ENCODE peak calls at places on chromosomes 1 and 21, in ten cellular contexts. One of them, this sample, is unnamed.

GRCh38 chr1:201468501-201468843 is 516 bp downstream of the PHLDA3 start:
- DNase-seq in posterior cingulate gyrus: no peak
- DNase-seq in GM19239: no peak
- DNase-seq in tibial nerve: no peak
- DNase-seq in COR-L47: no peak
- DNase-seq in HFF-Myc: no peak
- DNase-seq in SK-MEL-5: no peak
- DNase-seq in SHP77: no peak
- DNase-seq in stimulated activated CD8-positive, alpha-beta memory T cell treated with anti-CD3 and anti-CD28 coated beads, Interleukin-15, amount 100 ng/mL, for 4 hours: no peak
- DNase-seq in stimulated activated CD4-positive, alpha-beta T cell treated with anti-CD3 and anti-CD28 coated beads, Interleukin-2, amount 100 ng/mL, for 48 hours: no peak
- DNase-seq in this sample: no peak

GRCh38 chr1:212915245-212916091 is 34.9 kb upstream of the VASH2 start:
- DNase-seq in tibial nerve: no peak
- DNase-seq in stimulated activated CD8-positive, alpha-beta memory T cell treated with anti-CD3 and anti-CD28 coated beads, Interleukin-15, amount 100 ng/mL, for 4 hours: no peak
- DNase-seq in GM19239: no peak
- DNase-seq in SHP77: peak
- DNase-seq in stimulated activated CD4-positive, alpha-beta T cell treated with anti-CD3 and anti-CD28 coated beads, Interleukin-2, amount 100 ng/mL, for 48 hours: no peak
- DNase-seq in COR-L47: peak
- DNase-seq in SK-MEL-5: peak
- DNase-seq in HFF-Myc: no peak
- DNase-seq in posterior cingulate gyrus: no peak
- DNase-seq in this sample: no peak

GRCh38 chr1:206672011-206672688 is 12.6 kb upstream of the MAPKAPK2 start:
- DNase-seq in HFF-Myc: no peak
- DNase-seq in GM19239: no peak
- DNase-seq in stimulated activated CD4-positive, alpha-beta T cell treated with anti-CD3 and anti-CD28 coated beads, Interleukin-2, amount 100 ng/mL, for 48 hours: no peak
- DNase-seq in SHP77: no peak
- DNase-seq in tibial nerve: no peak
- DNase-seq in posterior cingulate gyrus: no peak
- DNase-seq in SK-MEL-5: no peak
- DNase-seq in COR-L47: peak
- DNase-seq in stimulated activated CD8-positive, alpha-beta memory T cell treated with anti-CD3 and anti-CD28 coated beads, Interleukin-15, amount 100 ng/mL, for 4 hours: no peak
- DNase-seq in this sample: no peak

GRCh38 chr1:1068374-1069060 is 5.6 kb downstream of the RNF223 start:
- DNase-seq in SHP77: peak
- DNase-seq in stimulated activated CD8-positive, alpha-beta memory T cell treated with anti-CD3 and anti-CD28 coated beads, Interleukin-15, amount 100 ng/mL, for 4 hours: no peak
- DNase-seq in SK-MEL-5: peak
- DNase-seq in stimulated activated CD4-positive, alpha-beta T cell treated with anti-CD3 and anti-CD28 coated beads, Interleukin-2, amount 100 ng/mL, for 48 hours: no peak
- DNase-seq in HFF-Myc: no peak
- DNase-seq in tibial nerve: no peak
- DNase-seq in posterior cingulate gyrus: no peak
- DNase-seq in GM19239: peak
- DNase-seq in COR-L47: peak
- DNase-seq in this sample: no peak

GRCh38 chr1:89200668-89201488 is 2.1 kb upstream of the GBP4 start:
- DNase-seq in HFF-Myc: no peak
- DNase-seq in SHP77: no peak
- DNase-seq in tibial nerve: no peak
- DNase-seq in COR-L47: no peak
- DNase-seq in stimulated activated CD4-positive, alpha-beta T cell treated with anti-CD3 and anti-CD28 coated beads, Interleukin-2, amount 100 ng/mL, for 48 hours: no peak
- DNase-seq in posterior cingulate gyrus: no peak
- DNase-seq in GM19239: no peak
- DNase-seq in stimulated activated CD8-positive, alpha-beta memory T cell treated with anti-CD3 and anti-CD28 coated beads, Interleukin-15, amount 100 ng/mL, for 4 hours: no peak
- DNase-seq in SK-MEL-5: no peak
- DNase-seq in this sample: no peak

GRCh38 chr1:41322835-41323234 is 38.4 kb upstream of the FOXO6 start:
- DNase-seq in COR-L47: peak
- DNase-seq in GM19239: no peak
- DNase-seq in posterior cingulate gyrus: peak
- DNase-seq in HFF-Myc: no peak
- DNase-seq in stimulated activated CD8-positive, alpha-beta memory T cell treated with anti-CD3 and anti-CD28 coated beads, Interleukin-15, amount 100 ng/mL, for 4 hours: no peak
- DNase-seq in SHP77: peak
- DNase-seq in tibial nerve: no peak
- DNase-seq in SK-MEL-5: peak
- DNase-seq in stimulated activated CD4-positive, alpha-beta T cell treated with anti-CD3 and anti-CD28 coated beads, Interleukin-2, amount 100 ng/mL, for 48 hours: no peak
- DNase-seq in this sample: no peak

GRCh38 chr21:45982256-45982757 is 737 bp downstream of the COL6A1 start:
- DNase-seq in COR-L47: no peak
- DNase-seq in posterior cingulate gyrus: no peak
- DNase-seq in SK-MEL-5: no peak
- DNase-seq in GM19239: no peak
- DNase-seq in stimulated activated CD8-positive, alpha-beta memory T cell treated with anti-CD3 and anti-CD28 coated beads, Interleukin-15, amount 100 ng/mL, for 4 hours: no peak
- DNase-seq in HFF-Myc: no peak
- DNase-seq in stimulated activated CD4-positive, alpha-beta T cell treated with anti-CD3 and anti-CD28 coated beads, Interleukin-2, amount 100 ng/mL, for 48 hours: no peak
- DNase-seq in tibial nerve: no peak
- DNase-seq in SHP77: no peak
- DNase-seq in this sample: no peak

GRCh38 chr1:183996396-183996795 is 41.1 kb downstream of the COLGALT2 start:
- DNase-seq in HFF-Myc: no peak
- DNase-seq in stimulated activated CD8-positive, alpha-beta memory T cell treated with anti-CD3 and anti-CD28 coated beads, Interleukin-15, amount 100 ng/mL, for 4 hours: no peak
- DNase-seq in SK-MEL-5: no peak
- DNase-seq in stimulated activated CD4-positive, alpha-beta T cell treated with anti-CD3 and anti-CD28 coated beads, Interleukin-2, amount 100 ng/mL, for 48 hours: no peak
- DNase-seq in posterior cingulate gyrus: no peak
- DNase-seq in GM19239: no peak
- DNase-seq in COR-L47: no peak
- DNase-seq in tibial nerve: no peak
- DNase-seq in SHP77: no peak
- DNase-seq in this sample: no peak

GRCh38 chr1:160579216-160579701 is at the start of gene CD84:
- DNase-seq in stimulated activated CD4-positive, alpha-beta T cell treated with anti-CD3 and anti-CD28 coated beads, Interleukin-2, amount 100 ng/mL, for 48 hours: no peak
- DNase-seq in SK-MEL-5: no peak
- DNase-seq in SHP77: no peak
- DNase-seq in COR-L47: no peak
- DNase-seq in posterior cingulate gyrus: no peak
- DNase-seq in tibial nerve: no peak
- DNase-seq in stimulated activated CD8-positive, alpha-beta memory T cell treated with anti-CD3 and anti-CD28 coated beads, Interleukin-15, amount 100 ng/mL, for 4 hours: no peak
- DNase-seq in HFF-Myc: no peak
- DNase-seq in GM19239: no peak
- DNase-seq in this sample: no peak

GRCh38 chr1:74652711-74653131 is 20.9 kb downstream of the ERICH3 start:
- DNase-seq in HFF-Myc: peak
- DNase-seq in SHP77: peak
- DNase-seq in SK-MEL-5: no peak
- DNase-seq in stimulated activated CD8-positive, alpha-beta memory T cell treated with anti-CD3 and anti-CD28 coated beads, Interleukin-15, amount 100 ng/mL, for 4 hours: no peak
- DNase-seq in tibial nerve: no peak
- DNase-seq in stimulated activated CD4-positive, alpha-beta T cell treated with anti-CD3 and anti-CD28 coated beads, Interleukin-2, amount 100 ng/mL, for 48 hours: no peak
- DNase-seq in posterior cingulate gyrus: no peak
- DNase-seq in GM19239: peak
- DNase-seq in COR-L47: no peak
- DNase-seq in this sample: no peak

GRCh38 chr1:75615664-75616435 is 4.9 kb upstream of the SLC44A5 start:
- DNase-seq in HFF-Myc: no peak
- DNase-seq in COR-L47: peak
- DNase-seq in stimulated activated CD4-positive, alpha-beta T cell treated with anti-CD3 and anti-CD28 coated beads, Interleukin-2, amount 100 ng/mL, for 48 hours: no peak
- DNase-seq in stimulated activated CD8-positive, alpha-beta memory T cell treated with anti-CD3 and anti-CD28 coated beads, Interleukin-15, amount 100 ng/mL, for 4 hours: no peak
- DNase-seq in SHP77: peak
- DNase-seq in tibial nerve: no peak
- DNase-seq in GM19239: no peak
- DNase-seq in posterior cingulate gyrus: no peak
- DNase-seq in SK-MEL-5: no peak
- DNase-seq in this sample: peak

GRCh38 chr1:248366609-248367008 is 5.1 kb downstream of the OR2T4 start:
- DNase-seq in COR-L47: no peak
- DNase-seq in HFF-Myc: no peak
- DNase-seq in SHP77: no peak
- DNase-seq in tibial nerve: no peak
- DNase-seq in posterior cingulate gyrus: no peak
- DNase-seq in stimulated activated CD4-positive, alpha-beta T cell treated with anti-CD3 and anti-CD28 coated beads, Interleukin-2, amount 100 ng/mL, for 48 hours: no peak
- DNase-seq in stimulated activated CD8-positive, alpha-beta memory T cell treated with anti-CD3 and anti-CD28 coated beads, Interleukin-15, amount 100 ng/mL, for 4 hours: no peak
- DNase-seq in SK-MEL-5: no peak
- DNase-seq in GM19239: no peak
- DNase-seq in this sample: no peak

GRCh38 chr1:96660503-96660902 is 61.1 kb upstream of the PTBP2 start:
- DNase-seq in SHP77: no peak
- DNase-seq in GM19239: no peak
- DNase-seq in HFF-Myc: no peak
- DNase-seq in tibial nerve: no peak
- DNase-seq in stimulated activated CD4-positive, alpha-beta T cell treated with anti-CD3 and anti-CD28 coated beads, Interleukin-2, amount 100 ng/mL, for 48 hours: no peak
- DNase-seq in stimulated activated CD8-positive, alpha-beta memory T cell treated with anti-CD3 and anti-CD28 coated beads, Interleukin-15, amount 100 ng/mL, for 4 hours: no peak
- DNase-seq in COR-L47: no peak
- DNase-seq in SK-MEL-5: no peak
- DNase-seq in posterior cingulate gyrus: no peak
- DNase-seq in this sample: no peak

GRCh38 chr21:45152265-45152746 is 77.9 kb downstream of the ADARB1 start:
- DNase-seq in tibial nerve: no peak
- DNase-seq in GM19239: peak
- DNase-seq in COR-L47: no peak
- DNase-seq in SHP77: peak
- DNase-seq in HFF-Myc: no peak
- DNase-seq in SK-MEL-5: peak
- DNase-seq in posterior cingulate gyrus: no peak
- DNase-seq in stimulated activated CD4-positive, alpha-beta T cell treated with anti-CD3 and anti-CD28 coated beads, Interleukin-2, amount 100 ng/mL, for 48 hours: peak
- DNase-seq in stimulated activated CD8-positive, alpha-beta memory T cell treated with anti-CD3 and anti-CD28 coated beads, Interleukin-15, amount 100 ng/mL, for 4 hours: peak
- DNase-seq in this sample: no peak

GRCh38 chr1:234603221-234604204 is 6.5 kb downstream of the IRF2BP2 start:
- DNase-seq in HFF-Myc: no peak
- DNase-seq in posterior cingulate gyrus: no peak
- DNase-seq in SHP77: no peak
- DNase-seq in stimulated activated CD4-positive, alpha-beta T cell treated with anti-CD3 and anti-CD28 coated beads, Interleukin-2, amount 100 ng/mL, for 48 hours: no peak
- DNase-seq in COR-L47: no peak
- DNase-seq in SK-MEL-5: peak
- DNase-seq in GM19239: no peak
- DNase-seq in tibial nerve: no peak
- DNase-seq in stimulated activated CD8-positive, alpha-beta memory T cell treated with anti-CD3 and anti-CD28 coated beads, Interleukin-15, amount 100 ng/mL, for 4 hours: no peak
- DNase-seq in this sample: no peak

GRCh38 chr1:108590947-108591346 is 31.0 kb downstream of the EEIG2 start:
- DNase-seq in SK-MEL-5: no peak
- DNase-seq in SHP77: no peak
- DNase-seq in posterior cingulate gyrus: no peak
- DNase-seq in COR-L47: no peak
- DNase-seq in GM19239: no peak
- DNase-seq in tibial nerve: no peak
- DNase-seq in stimulated activated CD4-positive, alpha-beta T cell treated with anti-CD3 and anti-CD28 coated beads, Interleukin-2, amount 100 ng/mL, for 48 hours: no peak
- DNase-seq in HFF-Myc: peak
- DNase-seq in stimulated activated CD8-positive, alpha-beta memory T cell treated with anti-CD3 and anti-CD28 coated beads, Interleukin-15, amount 100 ng/mL, for 4 hours: no peak
- DNase-seq in this sample: no peak

GRCh38 chr1:42730988-42731387 is 9.0 kb downstream of the CLDN19 start:
- DNase-seq in HFF-Myc: no peak
- DNase-seq in stimulated activated CD8-positive, alpha-beta memory T cell treated with anti-CD3 and anti-CD28 coated beads, Interleukin-15, amount 100 ng/mL, for 4 hours: no peak
- DNase-seq in COR-L47: peak
- DNase-seq in stimulated activated CD4-positive, alpha-beta T cell treated with anti-CD3 and anti-CD28 coated beads, Interleukin-2, amount 100 ng/mL, for 48 hours: peak
- DNase-seq in SK-MEL-5: peak
- DNase-seq in tibial nerve: no peak
- DNase-seq in GM19239: no peak
- DNase-seq in posterior cingulate gyrus: no peak
- DNase-seq in SHP77: no peak
- DNase-seq in this sample: no peak

GRCh38 chr1:3717041-3717714 is 35.1 kb upstream of the CCDC27 start:
- DNase-seq in SK-MEL-5: no peak
- DNase-seq in stimulated activated CD8-positive, alpha-beta memory T cell treated with anti-CD3 and anti-CD28 coated beads, Interleukin-15, amount 100 ng/mL, for 4 hours: no peak
- DNase-seq in posterior cingulate gyrus: no peak
- DNase-seq in GM19239: no peak
- DNase-seq in tibial nerve: no peak
- DNase-seq in COR-L47: peak
- DNase-seq in HFF-Myc: no peak
- DNase-seq in stimulated activated CD4-positive, alpha-beta T cell treated with anti-CD3 and anti-CD28 coated beads, Interleukin-2, amount 100 ng/mL, for 48 hours: no peak
- DNase-seq in SHP77: peak
- DNase-seq in this sample: no peak

GRCh38 chr1:62271932-62272728 is 47.1 kb downstream of the KANK4 start:
- DNase-seq in stimulated activated CD4-positive, alpha-beta T cell treated with anti-CD3 and anti-CD28 coated beads, Interleukin-2, amount 100 ng/mL, for 48 hours: peak
- DNase-seq in GM19239: peak
- DNase-seq in posterior cingulate gyrus: no peak
- DNase-seq in stimulated activated CD8-positive, alpha-beta memory T cell treated with anti-CD3 and anti-CD28 coated beads, Interleukin-15, amount 100 ng/mL, for 4 hours: no peak
- DNase-seq in SK-MEL-5: no peak
- DNase-seq in HFF-Myc: peak
- DNase-seq in SHP77: peak
- DNase-seq in COR-L47: no peak
- DNase-seq in tibial nerve: no peak
- DNase-seq in this sample: no peak

GRCh38 chr1:24199291-24199900 is 12.3 kb upstream of the IFNLR1 start:
- DNase-seq in stimulated activated CD8-positive, alpha-beta memory T cell treated with anti-CD3 and anti-CD28 coated beads, Interleukin-15, amount 100 ng/mL, for 4 hours: peak
- DNase-seq in tibial nerve: peak
- DNase-seq in HFF-Myc: no peak
- DNase-seq in SK-MEL-5: peak
- DNase-seq in SHP77: peak
- DNase-seq in posterior cingulate gyrus: peak
- DNase-seq in GM19239: peak
- DNase-seq in stimulated activated CD4-positive, alpha-beta T cell treated with anti-CD3 and anti-CD28 coated beads, Interleukin-2, amount 100 ng/mL, for 48 hours: peak
- DNase-seq in COR-L47: peak
- DNase-seq in this sample: no peak

GRCh38 chr1:225752245-225752644 is 25.4 kb upstream of the SRP9 start:
- DNase-seq in posterior cingulate gyrus: no peak
- DNase-seq in COR-L47: no peak
- DNase-seq in SK-MEL-5: no peak
- DNase-seq in stimulated activated CD4-positive, alpha-beta T cell treated with anti-CD3 and anti-CD28 coated beads, Interleukin-2, amount 100 ng/mL, for 48 hours: no peak
- DNase-seq in stimulated activated CD8-positive, alpha-beta memory T cell treated with anti-CD3 and anti-CD28 coated beads, Interleukin-15, amount 100 ng/mL, for 4 hours: no peak
- DNase-seq in HFF-Myc: no peak
- DNase-seq in tibial nerve: no peak
- DNase-seq in GM19239: no peak
- DNase-seq in SHP77: no peak
- DNase-seq in this sample: no peak

GRCh38 chr21:14888202-14888601 is 176.6 kb downstream of the NRIP1 start:
- DNase-seq in stimulated activated CD8-positive, alpha-beta memory T cell treated with anti-CD3 and anti-CD28 coated beads, Interleukin-15, amount 100 ng/mL, for 4 hours: no peak
- DNase-seq in COR-L47: no peak
- DNase-seq in SK-MEL-5: no peak
- DNase-seq in GM19239: no peak
- DNase-seq in HFF-Myc: no peak
- DNase-seq in posterior cingulate gyrus: no peak
- DNase-seq in SHP77: no peak
- DNase-seq in tibial nerve: no peak
- DNase-seq in stimulated activated CD4-positive, alpha-beta T cell treated with anti-CD3 and anti-CD28 coated beads, Interleukin-2, amount 100 ng/mL, for 48 hours: no peak
- DNase-seq in this sample: no peak

GRCh38 chr1:100624886-100625430 is 87.0 kb downstream of the GPR88 start:
- DNase-seq in tibial nerve: no peak
- DNase-seq in SHP77: no peak
- DNase-seq in posterior cingulate gyrus: no peak
- DNase-seq in COR-L47: no peak
- DNase-seq in SK-MEL-5: no peak
- DNase-seq in stimulated activated CD4-positive, alpha-beta T cell treated with anti-CD3 and anti-CD28 coated beads, Interleukin-2, amount 100 ng/mL, for 48 hours: no peak
- DNase-seq in GM19239: no peak
- DNase-seq in HFF-Myc: no peak
- DNase-seq in stimulated activated CD8-positive, alpha-beta memory T cell treated with anti-CD3 and anti-CD28 coated beads, Interleukin-15, amount 100 ng/mL, for 4 hours: no peak
- DNase-seq in this sample: no peak

This sample was measured in C1 segment of cervical spinal cord.